ENCODE peak calls at places on chromosomes 12 and 14, in four cellular contexts. Y is lower lobe of right lung, W is astrocyte of the spinal cord, C is cardiac muscle cell. E is an unnamed sample.

GRCh38 chr14:74275265-74275841 is 27.4 kb downstream of the ABCD4 start:
- DNase-seq in W (peak), C (peak), Y (no peak), E (peak)

GRCh38 chr12:42477931-42478330 is 111.6 kb downstream of the PRICKLE1 start:
- DNase-seq in C (no peak), W (no peak), Y (no peak), E (no peak)

GRCh38 chr14:23513005-23513412 is 38.6 kb downstream of the ZFHX2 start:
- DNase-seq in Y (no peak), W (no peak), C (no peak), E (no peak)

GRCh38 chr12:6272300-6273208 is 37.9 kb upstream of the PLEKHG6 start:
- DNase-seq in W (no peak), Y (peak), C (no peak), E (no peak)

GRCh38 chr14:93186461-93186860 is 1.3 kb downstream of the LYSET start:
- DNase-seq in Y (no peak), C (no peak), W (no peak), E (no peak)

GRCh38 chr12:49622501-49623141 is 740 bp upstream of the PRPF40B start:
- DNase-seq in W (no peak), Y (no peak), C (peak), E (peak)

GRCh38 chr14:39430762-39431415 is 1.3 kb downstream of the FBXO33 start:
- DNase-seq in C (no peak), W (peak), Y (no peak), E (no peak)

GRCh38 chr12:15180975-15181683 is 40.1 kb downstream of the RERG start:
- DNase-seq in Y (no peak), W (no peak), C (no peak), E (no peak)

GRCh38 chr14:80996049-80996901 is 40.9 kb downstream of the TSHR start:
- DNase-seq in W (peak), Y (no peak), C (peak), E (peak)

GRCh38 chr14:75459099-75459741 is 31.4 kb downstream of the JDP2 start:
- DNase-seq in Y (peak), C (no peak), W (no peak), E (no peak)

GRCh38 chr12:57627504-57628279 is 5.3 kb downstream of the B4GALNT1 start:
- DNase-seq in C (no peak), Y (no peak), W (no peak), E (no peak)

GRCh38 chr12:116206828-116207227 is 70.7 kb downstream of the MED13L start:
- DNase-seq in W (no peak), Y (no peak), C (no peak), E (no peak)

GRCh38 chr12:128966411-128966810 is 113.1 kb downstream of the GLT1D1 start:
- DNase-seq in W (no peak), C (no peak), Y (no peak), E (no peak)

GRCh38 chr12:2283480-2283879 is 230.7 kb downstream of the CACNA1C start:
- DNase-seq in Y (no peak), W (no peak), C (no peak), E (no peak)

GRCh38 chr12:3752741-3753486 is at the start of gene CRACR2A:
- DNase-seq in Y (peak), C (peak), W (peak), E (peak)

GRCh38 chr14:73727181-73727580 is 13.0 kb upstream of the PNMA1 start:
- DNase-seq in Y (no peak), C (no peak), W (no peak), E (no peak)

GRCh38 chr12:71551529-71551928 is 111.9 kb downstream of the LGR5 start:
- DNase-seq in W (peak), C (no peak), Y (no peak), E (peak)

GRCh38 chr12:65740873-65741600 is 83.2 kb upstream of the HMGA2 start:
- DNase-seq in Y (peak), W (peak), C (peak), E (peak)

GRCh38 chr14:100844846-100845245 is 18.9 kb downstream of the MEG3 start:
- DNase-seq in Y (peak), W (no peak), C (no peak), E (no peak)

GRCh38 chr14:99590746-99591555 is 13.1 kb downstream of the CCDC85C start:
- DNase-seq in C (no peak), W (peak), Y (no peak), E (peak)

GRCh38 chr14:35898217-35898775 is 72.2 kb downstream of the BRMS1L start:
- DNase-seq in Y (no peak), C (peak), W (no peak), E (no peak)
- H3K4me3 ChIP-seq in Y (no peak), C (no peak), W (no peak), E (no peak)

GRCh38 chr12:13177896-13178295 is 18.6 kb upstream of the EMP1 start:
- DNase-seq in Y (no peak), C (no peak), W (no peak), E (no peak)
- TF ChIP-seq CTCF in Y (no peak), C (no peak), W (no peak), E (no peak)

GRCh38 chr12:12349711-12350665 is at the start of gene MANSC1:
- DNase-seq in Y (peak), W (no peak), C (peak), E (peak)

GRCh38 chr12:12353807-12354206 is 3.1 kb upstream of the BORCS5 start:
- DNase-seq in Y (no peak), W (no peak), C (no peak), E (no peak)

GRCh38 chr12:12356467-12356885 is 402 bp upstream of the BORCS5 start:
- DNase-seq in W (no peak), C (no peak), Y (no peak), E (no peak)

GRCh38 chr12:12353276-12353675 is 3.2 kb upstream of the MANSC1 start:
- DNase-seq in W (no peak), C (no peak), Y (no peak), E (no peak)

GRCh38 chr12:12350868-12351463 is 924 bp upstream of the MANSC1 start:
- DNase-seq in W (no peak), Y (no peak), C (no peak), E (no peak)
- H3K4me3 ChIP-seq in W (no peak), Y (no peak), C (no peak), E (no peak)

GRCh38 chr14:76870146-76870545 is 43.9 kb downstream of the LRRC74A start:
- DNase-seq in W (no peak), C (peak), Y (no peak), E (peak)
- TF ChIP-seq CTCF in W (peak), C (no peak), Y (no peak), E (peak)

GRCh38 chr12:22971771-22972191 is 346.8 kb downstream of the ETNK1 start:
- DNase-seq in W (no peak), Y (no peak), C (no peak), E (no peak)
- H3K4me3 ChIP-seq in W (no peak), Y (no peak), C (no peak), E (no peak)

DNA sequence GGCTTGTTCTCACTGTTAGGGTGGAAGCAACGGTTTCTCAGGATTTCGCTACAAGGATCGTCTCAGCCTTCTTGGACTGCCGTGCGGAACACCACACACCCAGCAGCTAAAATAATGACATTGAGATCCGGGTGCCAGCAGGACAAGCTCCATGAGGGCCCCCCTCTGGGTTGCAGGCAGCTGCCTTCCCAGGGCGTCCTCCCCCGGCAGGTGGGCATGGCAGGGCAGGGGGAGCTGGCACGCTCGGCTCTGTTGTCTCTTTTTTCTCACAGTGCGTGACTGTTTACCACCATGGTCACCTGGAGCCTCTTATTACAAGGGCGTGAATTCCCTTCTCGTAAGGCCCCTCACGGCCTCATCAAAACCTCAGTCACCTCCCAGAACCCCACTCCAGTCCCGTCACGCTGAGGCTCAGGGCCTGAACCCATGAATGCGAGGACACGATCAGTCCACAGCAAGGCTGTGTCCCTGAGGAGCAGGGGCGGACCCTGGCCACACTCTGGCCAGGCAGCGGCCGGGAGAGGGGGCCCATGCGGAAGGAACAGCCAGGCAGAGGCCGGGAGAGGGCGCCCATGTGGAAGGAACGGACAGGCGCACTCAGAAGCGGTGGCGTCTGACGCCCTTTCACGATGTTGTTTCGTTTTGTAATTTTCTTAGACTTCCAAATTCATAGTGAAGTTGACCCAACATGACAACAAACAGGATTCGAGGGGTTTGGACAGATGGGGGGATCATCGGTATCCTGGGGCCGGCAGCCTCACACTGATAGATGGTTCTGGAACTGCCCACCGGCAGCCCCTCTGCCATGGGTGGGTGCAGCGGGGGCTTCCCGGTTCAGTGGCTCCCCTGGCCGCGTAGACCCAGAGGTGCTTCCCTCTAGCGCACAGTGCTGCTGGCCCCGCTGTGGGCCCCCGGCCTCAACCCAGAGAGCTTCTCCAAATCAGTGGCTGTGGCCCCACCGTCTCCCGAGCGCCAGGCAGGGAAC is 10.0 kb downstream of the LRCOL1 start:
- DNase-seq in Y (peak), C (peak), W (peak), E (peak)
- TF ChIP-seq CTCF in Y (peak), C (peak), W (peak), E (peak)